ENCODE peak calls at places on chromosomes 11 and 22, in six cellular contexts. U, W, I, Q, A and K are unnamed samples.

GRCh38 chr22:36595968-36596367 is 67.0 kb upstream of the EIF3D start:
- DNase-seq in U (no peak), W (no peak), I (no peak), Q (no peak), A (no peak), K (no peak)

GRCh38 chr11:125242141-125242780 is 77.7 kb downstream of the PKNOX2 start:
- DNase-seq in U (no peak), W (no peak), I (no peak), Q (no peak), A (no peak), K (no peak)

GRCh38 chr22:29630180-29630498 is 26.7 kb downstream of the NF2 start:
- DNase-seq in U (no peak), W (no peak), I (no peak), Q (no peak), A (no peak), K (no peak)

GRCh38 chr22:47409501-47410275 is 647.2 kb downstream of the TBC1D22A start:
- DNase-seq in U (no peak), W (no peak), I (no peak), Q (no peak), A (no peak), K (no peak)

GRCh38 chr11:62553839-62554361 is 7.3 kb upstream of the AHNAK start:
- DNase-seq in U (peak; percentile 36), W (peak; percentile 56), I (peak; percentile 78), Q (no peak), A (peak; percentile 96), K (no peak)

GRCh38 chr11:118152552-118153471 is at the start of gene SCN4B:
- DNase-seq in U (no peak), W (peak; percentile 55), I (peak; percentile 22), Q (peak; percentile 71), A (peak; percentile 71), K (peak; percentile 62)

GRCh38 chr22:44191036-44191454 is 10.3 kb downstream of the PARVG start:
- DNase-seq in U (no peak), W (no peak), I (peak; percentile 40), Q (no peak), A (no peak), K (no peak)

GRCh38 chr22:23437779-23438178 is 142.3 kb downstream of the IGLL1 start:
- DNase-seq in U (no peak), W (no peak), I (no peak), Q (no peak), A (no peak), K (no peak)

GRCh38 chr11:119727523-119728081 is 1.4 kb downstream of the NECTIN1 start:
- DNase-seq in U (no peak), W (peak; percentile 67), I (no peak), Q (peak; percentile 37), A (peak; percentile 54), K (peak; percentile 37)
- TF ChIP-seq CTCF in U (peak; percentile 29), W (no peak), I (peak; percentile 37), Q (peak; percentile 34), A (no peak), K (peak; percentile 20)

GRCh38 chr22:49185312-49185969 is 642.2 kb downstream of the BRD1 start:
- DNase-seq in U (no peak), W (no peak), I (no peak), Q (no peak), A (no peak), K (no peak)
- TF ChIP-seq CTCF in U (no peak), W (no peak), I (no peak), Q (no peak), A (no peak), K (no peak)

GRCh38 chr11:60910711-60911366 is 3.1 kb upstream of the TMEM109 start:
- DNase-seq in U (no peak), W (no peak), I (no peak), Q (no peak), A (no peak), K (peak; percentile 36)
- TF ChIP-seq CTCF in U (no peak), W (no peak), I (no peak), Q (no peak), A (no peak), K (no peak)

DNA sequence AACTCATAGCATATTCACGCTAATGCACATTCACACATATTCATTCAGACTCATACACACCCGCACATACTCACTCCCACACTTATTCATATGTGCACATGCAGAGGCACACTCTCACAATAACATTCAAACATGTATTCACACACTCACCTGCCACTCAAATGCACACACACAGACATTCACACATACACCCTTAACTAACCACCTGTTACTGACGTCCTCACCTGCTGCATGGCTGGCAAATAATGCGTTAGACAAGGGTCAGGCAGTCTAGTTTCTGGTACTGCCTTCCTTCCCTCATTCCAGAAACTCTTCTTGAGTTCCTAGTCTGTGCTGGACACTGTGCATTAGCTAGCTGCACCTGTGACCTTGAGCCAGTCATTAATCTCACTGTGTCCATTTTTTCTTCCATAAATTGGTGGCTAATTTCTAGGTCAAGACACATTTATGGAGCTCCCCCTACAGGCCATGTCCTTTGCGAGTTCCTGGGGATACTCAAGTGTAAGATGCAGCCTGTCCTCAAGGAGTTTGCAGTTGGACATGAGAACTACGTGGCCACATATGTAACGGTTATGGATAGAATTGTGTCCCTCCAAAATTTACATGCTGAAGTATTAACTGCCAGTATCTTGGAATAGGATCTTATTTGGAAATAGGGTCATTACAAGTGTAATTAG is 34.5 kb upstream of the SEZ6L start:
- DNase-seq in U (no peak), W (no peak), I (no peak), Q (no peak), A (no peak), K (no peak)
- TF ChIP-seq CTCF in U (no peak), W (no peak), I (no peak), Q (no peak), A (no peak), K (peak; percentile 31)

DNA sequence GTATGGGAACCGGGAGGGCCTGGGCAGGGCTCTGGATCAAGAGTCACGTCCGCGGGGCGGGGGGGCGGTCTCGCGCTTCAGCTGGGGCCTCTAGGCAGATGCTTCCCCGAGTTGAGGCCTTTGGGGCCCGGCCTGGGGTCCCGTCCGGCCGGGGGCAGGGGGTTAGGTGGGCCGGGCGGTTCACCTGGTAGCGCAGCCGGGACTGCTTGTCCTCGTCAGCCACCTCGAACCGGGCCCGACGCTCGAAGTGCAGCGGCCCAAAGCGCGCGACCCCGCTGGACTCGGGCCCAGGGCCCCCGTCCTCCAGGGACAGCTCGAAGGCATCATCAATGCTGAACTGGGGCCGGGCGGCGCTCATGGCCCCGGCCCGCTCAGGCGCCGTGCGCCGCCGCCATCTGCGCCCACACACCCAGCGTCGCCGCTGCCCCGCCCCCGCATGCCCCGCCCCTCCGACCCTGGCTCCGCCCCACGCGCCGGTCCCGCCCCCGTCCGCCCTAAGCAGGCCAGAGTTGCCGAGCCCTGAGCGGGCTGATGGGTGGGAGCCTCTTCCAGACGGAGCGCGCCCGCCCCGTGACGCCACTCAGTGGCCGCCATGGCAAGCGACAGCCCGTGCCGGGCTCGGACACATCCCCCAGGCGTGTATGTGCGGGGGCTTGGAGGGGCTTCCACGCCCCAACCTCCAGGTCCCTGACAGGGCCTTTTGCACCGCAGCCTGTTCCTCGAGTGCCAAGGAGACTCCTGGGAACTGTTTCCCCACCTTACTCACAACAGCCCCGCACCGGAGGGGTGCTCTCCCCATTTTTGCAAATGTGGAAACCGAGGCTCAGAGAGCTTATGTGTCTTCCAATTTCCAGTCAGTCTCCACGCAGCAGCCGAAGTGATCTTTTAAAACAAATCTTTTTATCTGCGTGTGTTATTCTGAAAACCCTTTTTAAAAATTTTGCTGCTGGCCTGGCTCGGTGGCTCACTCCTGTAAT is at the start of gene TMEM134:
- DNase-seq in U (peak; percentile 19), W (peak; percentile 92), I (peak; percentile 86), Q (peak; percentile 90), A (peak; percentile 97), K (peak; percentile 94)
- TF ChIP-seq CTCF in U (peak; percentile 71), W (peak; percentile 26), I (peak; percentile 18), Q (peak; percentile 63), A (no peak), K (no peak)

GRCh38 chr22:21629262-21630149 is at the start of gene YDJC:
- DNase-seq in U (no peak), W (peak; percentile 89), I (peak; percentile 89), Q (peak; percentile 93), A (peak; percentile 97), K (peak; percentile 98)
- TF ChIP-seq CTCF in U (peak; percentile 76), W (peak; percentile 24), I (peak; percentile 43), Q (peak; percentile 76), A (peak; percentile 80), K (peak; percentile 97)